ENCODE peak calls at places on chromosome 5, in seven cellular contexts. C is mammary epithelial cell, K is RWPE1, P is upper lobe of right lung, E is Panc1, G is neural progenitor cell, I is GM23338. X is an unnamed sample.

GRCh38 chr5:89262030-89262429 is 379.0 kb upstream of the MEF2C start:
- DNase-seq in C (no peak), K (no peak), P (no peak), E (no peak), G (no peak), I (no peak), X (no peak)

GRCh38 chr5:55896663-55897062 is 45.5 kb downstream of the IL31RA start:
- DNase-seq in C (no peak), K (no peak), P (no peak), E (no peak), G (no peak), I (no peak), X (no peak)

GRCh38 chr5:10331341-10331796 is 22.1 kb upstream of the MARCHF6 start:
- DNase-seq in C (no peak), K (no peak), P (peak), E (no peak), G (no peak), I (no peak), X (no peak)

GRCh38 chr5:77637170-77638074 is 1.1 kb downstream of the OTP start:
- DNase-seq in C (no peak), K (no peak), P (no peak), E (no peak), G (peak), I (peak), X (no peak)

GRCh38 chr5:155475318-155475717 is 461.8 kb downstream of the KIF4B start:
- DNase-seq in C (no peak), K (no peak), P (no peak), E (no peak), G (no peak), I (peak), X (no peak)

GRCh38 chr5:157930710-157931109 is 71.8 kb upstream of the CLINT1 start:
- DNase-seq in C (no peak), K (no peak), P (no peak), E (no peak), G (no peak), I (no peak), X (no peak)

GRCh38 chr5:73895471-73895870 is 269.5 kb downstream of the ARHGEF28 start:
- DNase-seq in C (no peak), K (no peak), P (no peak), E (no peak), G (no peak), I (no peak), X (no peak)

GRCh38 chr5:165786073-165786472 is 2280.7 kb downstream of the MAT2B start:
- DNase-seq in C (no peak), K (no peak), P (no peak), E (no peak), G (no peak), I (no peak), X (no peak)

GRCh38 chr5:136453986-136454758 is 88.8 kb upstream of the TRPC7 start:
- DNase-seq in C (no peak), K (no peak), P (no peak), E (no peak), G (no peak), I (no peak), X (no peak)

GRCh38 chr5:124790261-124790894 is 43.9 kb upstream of the ZNF608 start:
- DNase-seq in C (peak), K (peak), P (no peak), E (no peak), G (no peak), I (no peak), X (no peak)

GRCh38 chr5:139565411-139566305 is 4.5 kb downstream of the UBE2D2 start:
- DNase-seq in C (no peak), K (no peak), P (peak), E (no peak), G (no peak), I (no peak), X (peak)

GRCh38 chr5:160173-160510 is 31.2 kb upstream of the LRRC14B start:
- DNase-seq in C (no peak), K (no peak), P (peak), E (no peak), G (no peak), I (no peak), X (no peak)

GRCh38 chr5:42579320-42579719 is 156.1 kb downstream of the GHR start:
- DNase-seq in C (peak), K (peak), P (no peak), E (no peak), G (no peak), I (no peak), X (no peak)

GRCh38 chr5:158958048-158958994 is 141.4 kb downstream of the EBF1 start:
- DNase-seq in C (no peak), K (no peak), P (no peak), E (no peak), G (peak), I (peak), X (no peak)

GRCh38 chr5:19488786-19489185 is 499.2 kb downstream of the CDH18 start:
- DNase-seq in C (no peak), K (no peak), P (no peak), E (no peak), G (no peak), I (no peak), X (no peak)

GRCh38 chr5:153959134-153959957 is 79.4 kb downstream of the FAM114A2 start:
- DNase-seq in C (no peak), K (no peak), P (no peak), E (no peak), G (peak), I (peak), X (no peak)

GRCh38 chr5:56681346-56681745 is 134.0 kb upstream of the MAP3K1 start:
- DNase-seq in C (no peak), K (no peak), P (no peak), E (no peak), G (no peak), I (no peak), X (no peak)

GRCh38 chr5:97047076-97047475 is 95.3 kb downstream of the LIX1 start:
- DNase-seq in C (no peak), K (no peak), P (no peak), E (no peak), G (no peak), I (no peak), X (no peak)

GRCh38 chr5:97102010-97102470 is 40.4 kb downstream of the LIX1 start:
- DNase-seq in C (no peak), K (no peak), P (no peak), E (no peak), G (peak), I (peak), X (no peak)

GRCh38 chr5:88827997-88828396 is 55.0 kb downstream of the MEF2C start:
- DNase-seq in C (peak), K (no peak), P (no peak), E (no peak), G (no peak), I (no peak), X (no peak)

GRCh38 chr5:114391321-114391720 is 29.5 kb downstream of the KCNN2 start:
- DNase-seq in C (no peak), K (no peak), P (no peak), E (no peak), G (no peak), I (no peak), X (no peak)

GRCh38 chr5:169350016-169350415 is 49.1 kb upstream of the SLIT3 start:
- DNase-seq in C (peak), K (peak), P (no peak), E (no peak), G (no peak), I (no peak), X (no peak)

GRCh38 chr5:10832987-10833386 is 72.0 kb upstream of the DAP start:
- DNase-seq in C (no peak), K (no peak), P (no peak), E (no peak), G (no peak), I (no peak), X (no peak)

GRCh38 chr5:141199359-141200235 is at the start of gene PCDHB11:
- DNase-seq in C (peak), K (peak), P (no peak), E (peak), G (peak), I (peak), X (no peak)
- TF ChIP-seq CTCF in C (no peak), K (peak), P (peak), E (peak), G (peak), I (peak), X (no peak)

GRCh38 chr5:115948013-115948605 is 14.2 kb upstream of the LVRN start:
- DNase-seq in C (no peak), K (no peak), P (no peak), E (no peak), G (no peak), I (no peak), X (no peak)

GRCh38 chr5:115947260-115947659 is 15.0 kb upstream of the LVRN start:
- DNase-seq in C (peak), K (no peak), P (no peak), E (no peak), G (no peak), I (no peak), X (no peak)

GRCh38 chr5:115944501-115944900 is 17.8 kb upstream of the LVRN start:
- DNase-seq in C (no peak), K (no peak), P (no peak), E (no peak), G (no peak), I (no peak), X (no peak)

GRCh38 chr5:115949096-115949495 is 13.2 kb upstream of the LVRN start:
- DNase-seq in C (no peak), K (no peak), P (no peak), E (no peak), G (no peak), I (no peak), X (no peak)

GRCh38 chr5:115946655-115947054 is 15.6 kb upstream of the LVRN start:
- DNase-seq in C (peak), K (no peak), P (no peak), E (no peak), G (no peak), I (no peak), X (no peak)
- H3K27ac ChIP-seq in C (no peak), K (no peak), P (no peak), E (no peak), G (no peak), I (no peak), X (no peak)

DNA sequence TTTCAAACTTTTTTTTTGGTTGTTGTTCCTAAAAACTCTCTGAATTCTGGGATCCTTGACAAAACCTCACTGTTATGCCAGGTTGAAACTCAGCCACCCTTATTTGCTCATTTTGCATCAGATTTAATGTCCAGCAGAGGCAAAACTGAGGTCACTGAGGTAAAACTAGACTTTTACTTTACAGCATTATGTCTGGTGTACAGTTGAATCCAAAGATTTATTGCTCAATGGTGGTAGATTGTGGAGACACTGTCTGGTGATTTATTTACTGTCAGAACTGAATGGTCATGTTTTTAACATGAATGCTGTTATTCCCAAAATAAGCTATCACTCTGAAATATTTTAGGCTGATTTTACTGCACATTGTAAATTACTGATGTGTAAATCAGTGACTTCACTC is 88.0 kb downstream of the FBXL7 start:
- DNase-seq in C (no peak), K (no peak), P (no peak), E (no peak), G (no peak), I (no peak), X (no peak)
- TF ChIP-seq CTCF in C (no peak), K (no peak), P (no peak), E (no peak), G (no peak), I (no peak), X (no peak)

GRCh38 chr5:95822038-95822407 is 503 bp downstream of the GLRX start:
- DNase-seq in C (peak), K (peak), P (peak), E (no peak), G (peak), I (peak), X (no peak)

GRCh38 chr5:95823738-95824609 is 1.4 kb upstream of the GLRX start:
- DNase-seq in C (no peak), K (peak), P (peak), E (peak), G (no peak), I (peak), X (peak)

GRCh38 chr5:95824747-95825146 is 2.2 kb upstream of the GLRX start:
- DNase-seq in C (no peak), K (no peak), P (no peak), E (no peak), G (no peak), I (no peak), X (no peak)

GRCh38 chr5:95822408-95823240 is at the start of gene GLRX:
- DNase-seq in C (peak), K (peak), P (peak), E (peak), G (peak), I (peak), X (peak)

GRCh38 chr5:95823241-95823737 is 763 bp upstream of the GLRX start:
- DNase-seq in C (no peak), K (no peak), P (no peak), E (no peak), G (no peak), I (no peak), X (no peak)
- H3K27ac ChIP-seq in C (peak), K (peak), P (peak), E (peak), G (no peak), I (no peak), X (peak)

GRCh38 chr5:143162810-143163209 is 240.7 kb downstream of the NR3C1 start:
- DNase-seq in C (no peak), K (no peak), P (no peak), E (no peak), G (no peak), I (no peak), X (no peak)
- TF ChIP-seq CTCF in C (no peak), K (no peak), P (no peak), E (no peak), G (no peak), I (no peak), X (no peak)

GRCh38 chr5:95532415-95532814 is 22.4 kb downstream of the SKIC3 start:
- DNase-seq in C (no peak), K (no peak), P (no peak), E (no peak), G (no peak), I (no peak), X (no peak)
- H3K27ac ChIP-seq in C (no peak), K (no peak), P (no peak), E (no peak), G (no peak), I (peak), X (no peak)

GRCh38 chr5:1215320-1216096 is 9.7 kb upstream of the SLC6A18 start:
- DNase-seq in C (no peak), K (no peak), P (no peak), E (no peak), G (no peak), I (no peak), X (no peak)
- TF ChIP-seq CTCF in C (no peak), K (no peak), P (no peak), E (no peak), G (no peak), I (no peak), X (no peak)

GRCh38 chr5:107389769-107390168 is 281.0 kb downstream of the EFNA5 start:
- DNase-seq in C (no peak), K (no peak), P (no peak), E (peak), G (no peak), I (no peak), X (no peak)

GRCh38 chr5:107388111-107388861 is 282.5 kb downstream of the EFNA5 start:
- DNase-seq in C (peak), K (peak), P (no peak), E (peak), G (no peak), I (peak), X (no peak)

GRCh38 chr5:107385701-107386100 is 285.0 kb downstream of the EFNA5 start:
- DNase-seq in C (no peak), K (no peak), P (no peak), E (no peak), G (peak), I (no peak), X (no peak)

GRCh38 chr5:107391787-107392186 is 278.9 kb downstream of the EFNA5 start:
- DNase-seq in C (no peak), K (no peak), P (no peak), E (no peak), G (no peak), I (no peak), X (no peak)

DNA sequence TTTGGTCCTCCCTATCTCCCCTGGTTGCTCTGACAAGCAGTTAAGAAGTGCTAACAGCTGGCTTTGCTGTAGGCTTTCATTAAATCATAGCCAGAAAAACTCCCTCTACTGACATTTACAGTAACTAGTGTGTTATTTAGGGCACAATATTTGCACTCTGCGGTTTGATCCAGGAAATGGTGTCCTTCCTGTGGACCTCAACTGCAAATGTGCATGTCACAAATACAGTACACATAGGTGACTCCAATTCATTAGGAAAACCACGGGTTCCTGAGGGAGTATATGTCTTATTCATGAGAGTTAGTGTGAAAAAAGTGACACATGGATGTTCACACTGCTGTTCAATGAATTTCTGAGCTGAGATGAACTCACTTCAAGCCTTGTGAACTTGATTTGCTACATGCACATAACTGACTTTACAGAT is 281.6 kb downstream of the EFNA5 start:
- DNase-seq in C (peak), K (peak), P (no peak), E (peak), G (no peak), I (no peak), X (no peak)
- H3K27ac ChIP-seq in C (peak), K (no peak), P (no peak), E (peak), G (peak), I (no peak), X (no peak)

X was measured in CD4-positive, alpha-beta T cell.